ENCODE peak calls at places on chromosome 17, in five cellular contexts. K is tibial artery; B is PC-3; F is CD4-positive, alpha-beta T cell; Z is hippocampal formation. Q is an unnamed sample.

GRCh38 chr17:50871369-50871768 is 5.2 kb upstream of the TOB1 start:
- DNase-seq in K (no peak), B (no peak), F (no peak), Z (no peak), Q (no peak)

GRCh38 chr17:43431741-43432523 is 33.1 kb downstream of the ARL4D start:
- DNase-seq in K (peak), B (no peak), F (no peak), Z (no peak), Q (no peak)

GRCh38 chr17:54085934-54086333 is 263.2 kb downstream of the KIF2B start:
- DNase-seq in K (no peak), B (no peak), F (no peak), Z (no peak), Q (no peak)

GRCh38 chr17:47288531-47289116 is 35.0 kb downstream of the ITGB3 start:
- DNase-seq in K (no peak), B (no peak), F (no peak), Z (no peak), Q (no peak)

GRCh38 chr17:40915199-40915661 is 22.2 kb downstream of the KRT23 start:
- DNase-seq in K (no peak), B (peak), F (no peak), Z (no peak), Q (no peak)

GRCh38 chr17:31842416-31843381 is 16.3 kb downstream of the COPRS start:
- DNase-seq in K (peak), B (peak), F (peak), Z (peak), Q (peak)

GRCh38 chr17:65548570-65548969 is 12.9 kb downstream of the AXIN2 start:
- DNase-seq in K (no peak), B (no peak), F (no peak), Z (no peak), Q (no peak)

GRCh38 chr17:69704935-69705334 is 290.4 kb downstream of the MAP2K6 start:
- DNase-seq in K (no peak), B (no peak), F (no peak), Z (no peak), Q (no peak)

GRCh38 chr17:38324141-38324540 is 19.6 kb downstream of the GPR179 start:
- DNase-seq in K (no peak), B (no peak), F (no peak), Z (no peak), Q (no peak)

GRCh38 chr17:82065193-82065637 is 389 bp downstream of the DUS1L start:
- DNase-seq in K (no peak), B (no peak), F (no peak), Z (no peak), Q (no peak)

GRCh38 chr17:39848600-39848999 is 15.5 kb downstream of the IKZF3 start:
- DNase-seq in K (no peak), B (no peak), F (no peak), Z (no peak), Q (no peak)

GRCh38 chr17:41594363-41594915 is 7.7 kb upstream of the KRT14 start:
- DNase-seq in K (no peak), B (no peak), F (no peak), Z (no peak), Q (no peak)

GRCh38 chr17:65005858-65006257 is 50.7 kb downstream of the GNA13 start:
- DNase-seq in K (no peak), B (no peak), F (no peak), Z (no peak), Q (no peak)

Q was measured in T-helper 17 cell.